ENCODE peak calls at places on chromosomes 5 and 9, in four cellular contexts. T, D, Q and K are unnamed samples.
A peak's percentile ranks its signal among the peaks of the same experiment; 100 is the strongest.

GRCh38 chr5:154757647-154758406 is 2.6 kb downstream of the LARP1 start:
- DNase-seq in D (no peak), Q (peak; percentile 22), T (no peak), K (no peak)

GRCh38 chr5:6504677-6505414 is 56.2 kb downstream of the UBE2QL1 start:
- DNase-seq in Q (peak; percentile 15), D (no peak), T (peak; percentile 30), K (no peak)

GRCh38 chr9:131528886-131529505 is 2.1 kb downstream of the UCK1 start:
- DNase-seq in T (no peak), Q (no peak), D (no peak), K (no peak)

GRCh38 chr9:14030350-14030823 is 283.6 kb downstream of the NFIB start:
- DNase-seq in Q (peak; percentile 66), D (peak; percentile 34), T (peak; percentile 75), K (peak; percentile 18)

GRCh38 chr9:121707477-121708424 is 56.3 kb downstream of the DAB2IP start:
- DNase-seq in D (no peak), T (no peak), Q (no peak), K (no peak)

GRCh38 chr9:131728961-131729360 is 10.9 kb downstream of the RAPGEF1 start:
- DNase-seq in T (no peak), D (no peak), Q (no peak), K (no peak)

GRCh38 chr5:24401767-24402166 is 243.0 kb downstream of the CDH10 start:
- DNase-seq in Q (no peak), T (peak; percentile 45), D (no peak), K (no peak)

GRCh38 chr5:376951-377325 is 55.4 kb downstream of the AHRR start:
- DNase-seq in D (no peak), T (no peak), Q (no peak), K (no peak)

GRCh38 chr5:179274321-179275315 is 70.6 kb downstream of the ADAMTS2 start:
- DNase-seq in D (no peak), T (no peak), Q (no peak), K (no peak)

GRCh38 chr5:82092-82491 is 9.9 kb upstream of the PLEKHG4B start:
- DNase-seq in D (no peak), T (peak; percentile 32), Q (peak; percentile 17), K (peak; percentile 22)

GRCh38 chr5:172897691-172898512 is 61.3 kb upstream of the RPL26L1 start:
- DNase-seq in Q (peak; percentile 97), T (peak; percentile 64), D (peak; percentile 83), K (peak; percentile 97)

GRCh38 chr5:149902177-149902576 is 42.4 kb downstream of the PDE6A start:
- DNase-seq in T (no peak), Q (no peak), D (no peak), K (no peak)
- TF ChIP-seq CTCF in T (peak; percentile 10), Q (no peak), D (peak; percentile 25), K (peak; percentile 19)

GRCh38 chr9:20619492-20619860 is 2.8 kb downstream of the MLLT3 start:
- DNase-seq in D (no peak), T (no peak), Q (no peak), K (no peak)

GRCh38 chr9:20616808-20617207 is 5.5 kb downstream of the MLLT3 start:
- DNase-seq in Q (no peak), D (no peak), T (no peak), K (no peak)

GRCh38 chr9:20621553-20622329 is 558 bp downstream of the MLLT3 start:
- DNase-seq in D (no peak), T (peak; percentile 78), Q (peak; percentile 70), K (no peak)

GRCh38 chr9:20620658-20621552 is 1.4 kb downstream of the MLLT3 start:
- DNase-seq in Q (peak; percentile 53), D (no peak), T (peak; percentile 41), K (no peak)

GRCh38 chr9:20618361-20618799 is 3.9 kb downstream of the MLLT3 start:
- DNase-seq in Q (peak; percentile 77), D (no peak), T (peak; percentile 20), K (peak; percentile 85)
- H3K4me3 ChIP-seq in Q (no peak overlapping the region), D (no peak overlapping the region), T (no peak overlapping the region), K (no peak overlapping the region)

DNA sequence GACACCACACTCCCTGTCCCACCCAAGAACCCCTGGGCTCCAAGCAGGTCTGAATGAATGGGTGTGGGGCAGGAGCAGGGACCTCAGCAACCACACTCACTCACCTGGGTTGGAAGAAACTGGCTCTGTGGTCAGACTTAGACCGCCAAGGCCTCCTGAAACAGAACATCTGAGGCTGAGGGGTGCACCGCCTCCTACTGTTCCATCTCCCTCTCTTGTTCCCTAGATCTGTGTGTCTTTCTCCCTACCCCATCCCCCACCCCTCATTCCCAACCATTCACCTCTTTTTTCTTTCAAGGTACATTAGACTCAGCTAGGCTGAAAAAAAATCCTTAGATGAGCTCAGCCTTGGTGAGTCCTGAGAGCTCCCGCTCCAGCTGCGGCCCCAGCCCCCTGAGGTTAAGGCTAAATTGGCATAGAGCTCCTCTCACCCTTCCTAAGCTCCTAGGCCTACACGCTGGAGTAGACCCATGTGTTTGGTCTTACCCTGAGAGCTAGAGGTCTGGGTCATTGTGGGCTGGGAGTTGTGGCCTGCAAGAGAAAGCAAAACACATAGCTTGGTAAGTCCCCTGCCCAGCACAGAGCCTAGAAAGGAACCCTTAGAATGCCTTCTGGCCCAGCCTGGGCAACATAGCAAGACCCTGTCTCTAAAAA is 4.8 kb downstream of the ECSCR start:
- DNase-seq in D (no peak), T (no peak), Q (no peak), K (no peak)
- TF ChIP-seq CTCF in D (no peak), T (no peak), Q (no peak), K (no peak)

GRCh38 chr9:129888085-129888808 is 53.0 kb downstream of the USP20 start:
- DNase-seq in Q (no peak), D (no peak), T (no peak), K (no peak)
- H3K4me3 ChIP-seq in Q (no peak overlapping the region), D (no peak overlapping the region), T (no peak overlapping the region), K (no peak overlapping the region)

GRCh38 chr5:22889714-22890113 is 36.6 kb upstream of the CDH12 start:
- DNase-seq in D (no peak), Q (no peak), T (no peak), K (no peak)
- TF ChIP-seq CTCF in D (no peak), Q (no peak), T (peak; percentile 47), K (peak; percentile 40)

DNA sequence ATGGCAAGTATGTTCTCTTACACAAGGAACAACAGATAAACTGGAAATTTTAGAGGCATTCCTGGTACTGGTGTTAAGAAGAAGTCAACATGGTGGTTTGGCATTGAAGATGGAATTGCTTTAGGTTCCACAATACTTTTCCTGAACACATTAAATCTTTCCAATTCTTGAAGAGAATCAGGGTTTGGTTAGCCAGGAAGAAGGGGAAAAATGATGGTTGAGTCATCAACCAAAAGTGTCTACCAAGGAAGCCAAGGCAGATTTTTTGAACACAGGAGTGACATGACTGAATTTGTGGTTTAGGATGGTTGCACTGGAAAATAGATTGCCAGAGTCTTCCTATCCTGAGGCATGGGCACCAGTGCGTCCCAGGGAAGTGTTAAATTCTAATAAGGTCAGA is 433.4 kb downstream of the TMEM38B start:
- DNase-seq in T (no peak), Q (no peak), D (no peak), K (no peak)
- H3K4me3 ChIP-seq in T (no peak overlapping the region), Q (no peak overlapping the region), D (no peak overlapping the region), K (no peak overlapping the region)

GRCh38 chr5:127373858-127374491 is 83.4 kb downstream of the MEGF10 start:
- DNase-seq in D (no peak), T (no peak), Q (no peak), K (no peak)
- TF ChIP-seq CTCF in D (peak; percentile 18), T (no peak), Q (no peak), K (peak; percentile 19)

GRCh38 chr5:38591450-38591849 is 35.0 kb upstream of the LIFR start:
- DNase-seq in D (no peak), T (no peak), Q (peak; percentile 30), K (no peak)
- H3K4me3 ChIP-seq in D (no peak overlapping the region), T (no peak overlapping the region), Q (no peak overlapping the region), K (no peak overlapping the region)

GRCh38 chr5:7927466-7928375 is 58.8 kb downstream of the MTRR start:
- DNase-seq in Q (peak; percentile 64), D (peak; percentile 8), T (peak; percentile 79), K (no peak)

GRCh38 chr5:7926720-7927119 is 57.8 kb downstream of the MTRR start:
- DNase-seq in T (no peak), D (no peak), Q (no peak), K (no peak)

GRCh38 chr5:7926296-7926695 is 57.3 kb downstream of the MTRR start:
- DNase-seq in Q (peak; percentile 99), T (peak; percentile 9), D (peak; percentile 81), K (no peak)
- TF ChIP-seq CTCF in Q (no peak), T (no peak), D (peak; percentile 9), K (no peak)